ENCODE peak calls at places on chromosomes 7 and 10, in six cellular contexts. One of them, this sample, is unnamed.

GRCh38 chr10:125161570-125162139 is 1.3 kb upstream of the CTBP2 start:
- DNase-seq in neuronal stem cell: no peak
- DNase-seq in substantia nigra: no peak
- DNase-seq in CD8-positive, alpha-beta T cell: no peak
- DNase-seq in H9: no peak
- DNase-seq in fibroblast of lung: peak
- DNase-seq in this sample: no peak

GRCh38 chr7:2970307-2970664 is 73.4 kb downstream of the CARD11 start:
- DNase-seq in neuronal stem cell: no peak
- DNase-seq in substantia nigra: no peak
- DNase-seq in CD8-positive, alpha-beta T cell: no peak
- DNase-seq in H9: no peak
- DNase-seq in fibroblast of lung: no peak
- DNase-seq in this sample: no peak

GRCh38 chr7:21898265-21898930 is 47.3 kb downstream of the CDCA7L start:
- DNase-seq in neuronal stem cell: no peak
- DNase-seq in substantia nigra: peak
- DNase-seq in CD8-positive, alpha-beta T cell: peak
- DNase-seq in H9: no peak
- DNase-seq in fibroblast of lung: no peak
- DNase-seq in this sample: no peak

GRCh38 chr7:107742678-107743566 is 1.0 kb upstream of the CBLL1 start:
- DNase-seq in neuronal stem cell: peak
- DNase-seq in substantia nigra: peak
- DNase-seq in CD8-positive, alpha-beta T cell: no peak
- DNase-seq in H9: peak
- DNase-seq in fibroblast of lung: no peak
- DNase-seq in this sample: no peak

GRCh38 chr10:97263971-97264370 is 28.5 kb downstream of the ARHGAP19 start:
- DNase-seq in neuronal stem cell: no peak
- DNase-seq in substantia nigra: no peak
- DNase-seq in CD8-positive, alpha-beta T cell: no peak
- DNase-seq in H9: no peak
- DNase-seq in fibroblast of lung: no peak
- DNase-seq in this sample: no peak

GRCh38 chr10:11832042-11832441 is 8.9 kb downstream of the PROSER2 start:
- DNase-seq in neuronal stem cell: no peak
- DNase-seq in substantia nigra: no peak
- DNase-seq in CD8-positive, alpha-beta T cell: no peak
- DNase-seq in H9: no peak
- DNase-seq in fibroblast of lung: no peak
- DNase-seq in this sample: no peak

GRCh38 chr10:48289652-48290238 is 15.2 kb upstream of the FRMPD2 start:
- DNase-seq in neuronal stem cell: peak
- DNase-seq in substantia nigra: peak
- DNase-seq in CD8-positive, alpha-beta T cell: peak
- DNase-seq in H9: peak
- DNase-seq in fibroblast of lung: peak
- DNase-seq in this sample: no peak

GRCh38 chr10:62582804-62583208 is 208.6 kb downstream of the ZNF365 start:
- DNase-seq in neuronal stem cell: no peak
- DNase-seq in substantia nigra: no peak
- DNase-seq in CD8-positive, alpha-beta T cell: no peak
- DNase-seq in H9: no peak
- DNase-seq in fibroblast of lung: peak
- DNase-seq in this sample: no peak

GRCh38 chr7:98196706-98197605 is 14.3 kb upstream of the BHLHA15 start:
- DNase-seq in neuronal stem cell: no peak
- DNase-seq in substantia nigra: no peak
- DNase-seq in CD8-positive, alpha-beta T cell: no peak
- DNase-seq in H9: no peak
- DNase-seq in fibroblast of lung: no peak
- DNase-seq in this sample: no peak

GRCh38 chr10:95536894-95537542 is 24.2 kb downstream of the SORBS1 start:
- DNase-seq in neuronal stem cell: no peak
- DNase-seq in substantia nigra: no peak
- DNase-seq in CD8-positive, alpha-beta T cell: no peak
- DNase-seq in H9: no peak
- DNase-seq in fibroblast of lung: no peak
- DNase-seq in this sample: no peak

GRCh38 chr7:93226310-93226709 is at the start of gene HEPACAM2:
- DNase-seq in neuronal stem cell: no peak
- DNase-seq in substantia nigra: no peak
- DNase-seq in CD8-positive, alpha-beta T cell: no peak
- DNase-seq in H9: no peak
- DNase-seq in fibroblast of lung: no peak
- DNase-seq in this sample: no peak

GRCh38 chr7:147813316-147813715 is 777.2 kb upstream of the C7orf33 start:
- DNase-seq in neuronal stem cell: no peak
- DNase-seq in substantia nigra: no peak
- DNase-seq in CD8-positive, alpha-beta T cell: no peak
- DNase-seq in H9: no peak
- DNase-seq in fibroblast of lung: no peak
- DNase-seq in this sample: no peak

GRCh38 chr7:1024331-1024761 is 20.0 kb upstream of the GPR146 start:
- DNase-seq in neuronal stem cell: no peak
- DNase-seq in substantia nigra: no peak
- DNase-seq in CD8-positive, alpha-beta T cell: no peak
- DNase-seq in H9: no peak
- DNase-seq in fibroblast of lung: no peak
- DNase-seq in this sample: no peak

GRCh38 chr7:158829021-158829341 is 328 bp downstream of the ESYT2 start:
- DNase-seq in neuronal stem cell: peak
- DNase-seq in substantia nigra: no peak
- DNase-seq in CD8-positive, alpha-beta T cell: peak
- DNase-seq in H9: peak
- DNase-seq in fibroblast of lung: peak
- DNase-seq in this sample: no peak

GRCh38 chr7:116532102-116532501 is 7.3 kb downstream of the CAV1 start:
- DNase-seq in neuronal stem cell: no peak
- DNase-seq in substantia nigra: no peak
- DNase-seq in CD8-positive, alpha-beta T cell: no peak
- DNase-seq in H9: no peak
- DNase-seq in fibroblast of lung: no peak
- DNase-seq in this sample: no peak

GRCh38 chr10:77608281-77608680 is 29.3 kb downstream of the KCNMA1 start:
- DNase-seq in neuronal stem cell: no peak
- DNase-seq in substantia nigra: no peak
- DNase-seq in CD8-positive, alpha-beta T cell: no peak
- DNase-seq in H9: no peak
- DNase-seq in fibroblast of lung: no peak
- DNase-seq in this sample: no peak

GRCh38 chr10:13890617-13891541 is 304.1 kb downstream of the PRPF18 start:
- DNase-seq in neuronal stem cell: peak
- DNase-seq in substantia nigra: peak
- DNase-seq in CD8-positive, alpha-beta T cell: no peak
- DNase-seq in H9: peak
- DNase-seq in fibroblast of lung: peak
- DNase-seq in this sample: no peak

GRCh38 chr10:11345224-11346054 is 266.0 kb downstream of the USP6NL start:
- DNase-seq in neuronal stem cell: no peak
- DNase-seq in substantia nigra: no peak
- DNase-seq in CD8-positive, alpha-beta T cell: no peak
- DNase-seq in H9: peak
- DNase-seq in fibroblast of lung: no peak
- DNase-seq in this sample: no peak

GRCh38 chr10:92087750-92088395 is 164.3 kb downstream of the BTAF1 start:
- DNase-seq in neuronal stem cell: peak
- DNase-seq in substantia nigra: peak
- DNase-seq in CD8-positive, alpha-beta T cell: peak
- DNase-seq in H9: peak
- DNase-seq in fibroblast of lung: peak
- DNase-seq in this sample: no peak

GRCh38 chr7:14747701-14748100 is 154.8 kb downstream of the DGKB start:
- DNase-seq in neuronal stem cell: no peak
- DNase-seq in substantia nigra: no peak
- DNase-seq in CD8-positive, alpha-beta T cell: no peak
- DNase-seq in H9: no peak
- DNase-seq in fibroblast of lung: peak
- DNase-seq in this sample: no peak

GRCh38 chr10:14282271-14282670 is 48.5 kb downstream of the FRMD4A start:
- DNase-seq in neuronal stem cell: no peak
- DNase-seq in substantia nigra: no peak
- DNase-seq in CD8-positive, alpha-beta T cell: no peak
- DNase-seq in H9: no peak
- DNase-seq in fibroblast of lung: no peak
- DNase-seq in this sample: no peak

GRCh38 chr7:730501-731439 is 3.7 kb upstream of the PRKAR1B start:
- DNase-seq in neuronal stem cell: no peak
- DNase-seq in substantia nigra: no peak
- DNase-seq in CD8-positive, alpha-beta T cell: no peak
- DNase-seq in H9: no peak
- DNase-seq in fibroblast of lung: no peak
- DNase-seq in this sample: no peak

GRCh38 chr10:30902621-30903396 is 128.9 kb downstream of the ZNF438 start:
- DNase-seq in neuronal stem cell: no peak
- DNase-seq in substantia nigra: no peak
- DNase-seq in CD8-positive, alpha-beta T cell: no peak
- DNase-seq in H9: no peak
- DNase-seq in fibroblast of lung: no peak
- DNase-seq in this sample: no peak

GRCh38 chr10:123926401-123927264 is 35.0 kb upstream of the CPXM2 start:
- DNase-seq in neuronal stem cell: no peak
- DNase-seq in substantia nigra: no peak
- DNase-seq in CD8-positive, alpha-beta T cell: no peak
- DNase-seq in H9: no peak
- DNase-seq in fibroblast of lung: no peak
- DNase-seq in this sample: no peak

GRCh38 chr10:88992945-88993537 is 2.4 kb downstream of the FAS start:
- DNase-seq in neuronal stem cell: no peak
- DNase-seq in substantia nigra: no peak
- DNase-seq in CD8-positive, alpha-beta T cell: no peak
- DNase-seq in H9: no peak
- DNase-seq in fibroblast of lung: peak
- DNase-seq in this sample: no peak

GRCh38 chr10:48502791-48503190 is 102.1 kb downstream of the ARHGAP22 start:
- DNase-seq in neuronal stem cell: no peak
- DNase-seq in substantia nigra: no peak
- DNase-seq in CD8-positive, alpha-beta T cell: no peak
- DNase-seq in H9: no peak
- DNase-seq in fibroblast of lung: no peak
- DNase-seq in this sample: no peak

GRCh38 chr7:92698237-92698841 is 108.1 kb upstream of the FAM133B start:
- DNase-seq in neuronal stem cell: peak
- DNase-seq in substantia nigra: peak
- DNase-seq in CD8-positive, alpha-beta T cell: no peak
- DNase-seq in H9: no peak
- DNase-seq in fibroblast of lung: peak
- DNase-seq in this sample: no peak

GRCh38 chr7:144768633-144769032 is 67.2 kb downstream of the TPK1 start:
- DNase-seq in neuronal stem cell: no peak
- DNase-seq in substantia nigra: no peak
- DNase-seq in CD8-positive, alpha-beta T cell: no peak
- DNase-seq in H9: no peak
- DNase-seq in fibroblast of lung: no peak
- DNase-seq in this sample: no peak

GRCh38 chr10:27153855-27154198 is 357 bp downstream of the YME1L1 start:
- DNase-seq in neuronal stem cell: peak
- DNase-seq in substantia nigra: peak
- DNase-seq in CD8-positive, alpha-beta T cell: peak
- DNase-seq in H9: no peak
- DNase-seq in fibroblast of lung: peak
- DNase-seq in this sample: no peak

GRCh38 chr7:5397657-5398237 is 25.9 kb downstream of the TNRC18 start:
- DNase-seq in neuronal stem cell: no peak
- DNase-seq in substantia nigra: no peak
- DNase-seq in CD8-positive, alpha-beta T cell: no peak
- DNase-seq in H9: no peak
- DNase-seq in fibroblast of lung: no peak
- DNase-seq in this sample: no peak

GRCh38 chr7:5394264-5395105 is 29.1 kb downstream of the TNRC18 start:
- DNase-seq in neuronal stem cell: no peak
- DNase-seq in substantia nigra: no peak
- DNase-seq in CD8-positive, alpha-beta T cell: no peak
- DNase-seq in H9: no peak
- DNase-seq in fibroblast of lung: no peak
- DNase-seq in this sample: no peak

GRCh38 chr7:5396999-5397656 is 26.5 kb downstream of the TNRC18 start:
- DNase-seq in neuronal stem cell: no peak
- DNase-seq in substantia nigra: peak
- DNase-seq in CD8-positive, alpha-beta T cell: peak
- DNase-seq in H9: no peak
- DNase-seq in fibroblast of lung: peak
- DNase-seq in this sample: no peak

GRCh38 chr7:5395246-5395645 is 28.4 kb downstream of the TNRC18 start:
- DNase-seq in neuronal stem cell: no peak
- DNase-seq in substantia nigra: no peak
- DNase-seq in CD8-positive, alpha-beta T cell: no peak
- DNase-seq in H9: no peak
- DNase-seq in fibroblast of lung: no peak
- DNase-seq in this sample: no peak

DNA sequence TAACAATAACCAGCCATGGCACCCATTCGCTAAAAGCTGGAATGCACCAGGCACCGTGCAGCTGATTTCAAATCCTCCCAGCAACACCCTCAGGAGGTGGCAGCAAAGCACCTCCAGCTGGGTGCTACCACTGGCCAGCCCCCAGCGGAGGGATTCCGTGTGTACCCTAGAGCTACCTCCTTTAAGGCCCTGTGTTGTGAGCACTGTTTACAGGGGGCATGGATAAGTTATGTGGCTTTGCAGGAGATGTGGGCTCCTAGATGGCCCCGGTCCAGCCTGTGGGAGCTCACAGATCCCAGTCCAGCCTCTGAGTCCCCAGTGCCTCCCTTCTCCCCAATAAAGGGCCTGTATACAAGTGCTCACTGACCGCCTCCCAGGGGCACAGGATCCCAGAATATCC is 27.1 kb downstream of the TNRC18 start:
- DNase-seq in neuronal stem cell: no peak
- DNase-seq in substantia nigra: peak
- DNase-seq in CD8-positive, alpha-beta T cell: peak
- DNase-seq in H9: no peak
- DNase-seq in fibroblast of lung: peak
- DNase-seq in this sample: no peak
- H3K27ac ChIP-seq in neuronal stem cell: no peak
- H3K27ac ChIP-seq in substantia nigra: peak
- H3K27ac ChIP-seq in CD8-positive, alpha-beta T cell: peak
- H3K27ac ChIP-seq in H9: no peak
- H3K27ac ChIP-seq in fibroblast of lung: peak
- H3K27ac ChIP-seq in this sample: peak

GRCh38 chr7:31874631-31875374 is 187.8 kb downstream of the PPP1R17 start:
- DNase-seq in neuronal stem cell: no peak
- DNase-seq in substantia nigra: no peak
- DNase-seq in CD8-positive, alpha-beta T cell: no peak
- DNase-seq in H9: no peak
- DNase-seq in fibroblast of lung: no peak
- DNase-seq in this sample: no peak
- H3K27ac ChIP-seq in neuronal stem cell: no peak
- H3K27ac ChIP-seq in substantia nigra: peak
- H3K27ac ChIP-seq in CD8-positive, alpha-beta T cell: no peak
- H3K27ac ChIP-seq in H9: no peak
- H3K27ac ChIP-seq in fibroblast of lung: no peak
- H3K27ac ChIP-seq in this sample: peak

GRCh38 chr10:32985781-32986350 is 27.8 kb upstream of the ITGB1 start:
- DNase-seq in neuronal stem cell: no peak
- DNase-seq in substantia nigra: no peak
- DNase-seq in CD8-positive, alpha-beta T cell: no peak
- DNase-seq in H9: no peak
- DNase-seq in fibroblast of lung: peak
- DNase-seq in this sample: no peak
- H3K27ac ChIP-seq in neuronal stem cell: no peak
- H3K27ac ChIP-seq in substantia nigra: no peak
- H3K27ac ChIP-seq in CD8-positive, alpha-beta T cell: no peak
- H3K27ac ChIP-seq in H9: no peak
- H3K27ac ChIP-seq in fibroblast of lung: peak
- H3K27ac ChIP-seq in this sample: no peak

GRCh38 chr7:78803471-78803870 is 650.0 kb downstream of the MAGI2 start:
- DNase-seq in neuronal stem cell: no peak
- DNase-seq in substantia nigra: no peak
- DNase-seq in CD8-positive, alpha-beta T cell: no peak
- DNase-seq in H9: no peak
- DNase-seq in fibroblast of lung: no peak
- DNase-seq in this sample: peak
- H3K27ac ChIP-seq in neuronal stem cell: no peak
- H3K27ac ChIP-seq in substantia nigra: no peak
- H3K27ac ChIP-seq in CD8-positive, alpha-beta T cell: no peak
- H3K27ac ChIP-seq in H9: no peak
- H3K27ac ChIP-seq in fibroblast of lung: no peak
- H3K27ac ChIP-seq in this sample: no peak

This sample was measured in SK-N-MC.